ENCODE peak calls at places on chromosomes 13 and 19, in nine cellular contexts. E, U, X, K, C, P, B, V and G are unnamed samples.

GRCh38 chr19:35637165-35637564 is 4.4 kb upstream of the ETV2 start:
- DNase-seq in E (no peak), U (no peak), X (no peak), K (peak; percentile 3), C (no peak), P (no peak), B (no peak), V (no peak), G (no peak)

GRCh38 chr19:29878973-29879654 is 62.9 kb upstream of the URI1 start:
- DNase-seq in E (peak; percentile 16), U (peak; percentile 48), X (peak; percentile 50), K (no peak), C (peak; percentile 91), P (peak; percentile 84), B (peak; percentile 18), V (peak; percentile 48), G (peak; percentile 59)

GRCh38 chr19:3543150-3544053 is 4.4 kb downstream of the TEKTIP1 start:
- DNase-seq in E (no peak), U (no peak), X (no peak), K (no peak), C (no peak), P (no peak), B (no peak), V (no peak), G (no peak)

GRCh38 chr19:38055040-38055439 is 148.0 kb downstream of the SIPA1L3 start:
- DNase-seq in E (no peak), U (no peak), X (peak; percentile 53), K (no peak), C (no peak), P (no peak), B (peak; percentile 36), V (no peak), G (no peak)

GRCh38 chr19:36688058-36688457 is 646 bp downstream of the ZNF567 start:
- DNase-seq in E (no peak), U (no peak), X (no peak), K (no peak), C (no peak), P (peak; percentile 10), B (no peak), V (no peak), G (no peak)

GRCh38 chr13:38566526-38566925 is 120.4 kb upstream of the FREM2 start:
- DNase-seq in E (no peak), U (no peak), X (no peak), K (peak; percentile 39), C (peak; percentile 21), P (no peak), B (no peak), V (no peak), G (no peak)

GRCh38 chr19:13079542-13079986 is 23.1 kb downstream of the LYL1 start:
- DNase-seq in E (no peak), U (no peak), X (no peak), K (peak; percentile 80), C (peak; percentile 66), P (peak; percentile 62), B (no peak), V (no peak), G (no peak)

GRCh38 chr13:78659450-78660110 is 625 bp upstream of the OBI1 start:
- DNase-seq in E (peak; percentile 5), U (no peak), X (no peak), K (no peak), C (peak; percentile 24), P (peak; percentile 16), B (no peak), V (no peak), G (no peak)

GRCh38 chr19:55485439-55486011 is 537 bp downstream of the NAT14 start:
- DNase-seq in E (peak; percentile 58), U (no peak), X (no peak), K (no peak), C (no peak), P (peak; percentile 28), B (no peak), V (no peak), G (no peak)

GRCh38 chr19:40600086-40600917 is 867 bp upstream of the LTBP4 start:
- DNase-seq in E (no peak), U (no peak), X (peak; percentile 57), K (no peak), C (no peak), P (no peak), B (peak; percentile 23), V (no peak), G (no peak)

GRCh38 chr19:41930926-41931592 is 2.8 kb upstream of the ERFL start:
- DNase-seq in E (peak; percentile 58), U (no peak), X (peak; percentile 87), K (no peak), C (no peak), P (peak; percentile 53), B (peak; percentile 51), V (no peak), G (no peak)

GRCh38 chr19:37506387-37507166 is at the start of gene ZNF793:
- DNase-seq in E (peak; percentile 5), U (no peak), X (peak; percentile 93), K (peak; percentile 91), C (peak; percentile 75), P (peak; percentile 80), B (peak; percentile 90), V (no peak), G (no peak)

GRCh38 chr13:20847298-20847697 is 55.2 kb downstream of the XPO4 start:
- DNase-seq in E (no peak), U (no peak), X (peak; percentile 33), K (no peak), C (no peak), P (no peak), B (no peak), V (no peak), G (no peak)

GRCh38 chr13:47184311-47184710 is 287.5 kb upstream of the HTR2A start:
- DNase-seq in E (no peak), U (no peak), X (no peak), K (no peak), C (no peak), P (peak; percentile 61), B (no peak), V (no peak), G (no peak)

GRCh38 chr19:41323023-41323422 is 13.1 kb downstream of the CCDC97 start:
- DNase-seq in E (no peak), U (no peak), X (no peak), K (peak; percentile 51), C (no peak), P (peak; percentile 58), B (no peak), V (no peak), G (no peak)

GRCh38 chr13:95411641-95412040 is 110.4 kb upstream of the ABCC4 start:
- DNase-seq in E (no peak), U (no peak), X (no peak), K (no peak), C (no peak), P (peak; percentile 9), B (no peak), V (no peak), G (no peak)

GRCh38 chr19:2302319-2303208 is 5.4 kb downstream of the LINGO3 start:
- DNase-seq in E (no peak), U (no peak), X (peak; percentile 76), K (peak; percentile 21), C (no peak), P (peak; percentile 70), B (peak; percentile 82), V (no peak), G (no peak)

GRCh38 chr19:58394821-58395219 is 636 bp upstream of the RNF225 start:
- DNase-seq in E (no peak), U (no peak), X (no peak), K (no peak), C (no peak), P (no peak), B (no peak), V (no peak), G (peak; percentile 45)

GRCh38 chr13:78413887-78414553 is 189.3 kb downstream of the POU4F1 start:
- DNase-seq in E (no peak), U (no peak), X (no peak), K (no peak), C (no peak), P (no peak), B (no peak), V (no peak), G (no peak)

DNA sequence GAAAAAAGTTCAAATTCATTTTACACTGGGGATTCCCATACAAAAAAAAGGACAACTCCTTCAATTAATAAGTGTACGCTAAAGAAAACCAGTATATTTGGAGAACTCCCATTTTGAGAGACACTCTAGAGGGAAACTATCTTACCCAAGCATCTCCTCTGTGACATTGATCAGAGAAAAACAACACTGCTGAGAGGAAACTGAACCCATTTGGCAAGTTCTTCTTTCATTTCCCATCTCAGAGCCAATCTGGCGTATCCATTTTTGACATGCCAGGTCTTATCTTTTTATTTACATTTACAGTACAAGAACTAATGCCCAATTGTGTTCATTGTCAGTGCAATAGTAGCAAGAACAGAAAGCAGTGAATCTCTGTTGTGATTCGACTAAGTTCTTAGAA is 30.1 kb downstream of the LIG4 start:
- DNase-seq in E (no peak), U (no peak), X (no peak), K (no peak), C (no peak), P (no peak), B (no peak), V (no peak), G (no peak)
- TF ChIP-seq EZH2phosphoT487 in E (no peak), U (no peak), X (no peak), K (no peak), C (no peak), P (no peak), B (no peak), V (no peak), G (no peak)

DNA sequence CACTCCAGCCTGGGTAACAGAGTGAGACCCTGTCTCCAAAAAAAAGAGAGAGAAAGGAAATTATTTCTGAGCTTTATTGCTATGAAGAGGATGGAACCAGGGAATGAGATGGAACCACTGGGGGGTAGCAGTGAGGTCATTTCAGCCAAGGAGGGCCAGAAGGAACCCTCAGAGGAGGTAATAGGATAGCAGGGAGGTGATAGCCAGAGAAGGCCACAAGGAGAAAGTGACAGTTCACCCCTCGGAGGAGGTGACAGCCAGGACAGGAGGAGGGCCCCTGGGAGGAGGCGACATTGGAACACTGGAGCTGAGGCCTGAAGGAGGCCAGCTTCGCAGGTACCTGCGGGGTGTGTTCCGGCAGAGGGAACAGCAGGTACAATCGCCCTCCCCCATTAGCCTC is 695 bp upstream of the PGPEP1 start:
- DNase-seq in E (peak; percentile 53), U (no peak), X (peak; percentile 74), K (no peak), C (peak; percentile 50), P (peak; percentile 46), B (peak; percentile 29), V (peak; percentile 43), G (peak; percentile 28)
- TF ChIP-seq EZH2phosphoT487 in E (no peak), U (no peak), X (no peak), K (no peak), C (no peak), P (no peak), B (no peak), V (no peak), G (no peak)

DNA sequence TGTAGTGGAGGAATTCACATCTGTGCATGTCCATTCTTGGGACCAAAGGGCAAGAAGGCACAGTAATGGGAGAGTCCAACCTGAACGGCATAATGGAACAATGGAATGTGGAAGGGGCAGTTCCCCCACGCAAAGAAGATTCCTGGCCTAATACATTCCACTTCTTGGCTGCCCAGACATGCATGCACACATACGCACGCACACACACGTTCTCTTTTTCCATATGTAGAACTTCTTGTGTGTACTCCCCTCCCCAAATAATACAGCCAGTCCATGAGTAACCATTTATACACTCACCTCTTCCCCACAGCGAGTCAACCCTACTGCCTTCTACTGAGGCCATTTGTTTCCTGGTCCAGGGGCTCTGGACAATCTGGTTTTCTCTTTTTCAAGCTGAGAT is 6.0 kb upstream of the STK24 start:
- DNase-seq in E (no peak), U (no peak), X (no peak), K (no peak), C (no peak), P (no peak), B (no peak), V (no peak), G (no peak)
- TF ChIP-seq EZH2phosphoT487 in E (no peak), U (no peak), X (no peak), K (no peak), C (no peak), P (no peak), B (no peak), V (no peak), G (no peak)

GRCh38 chr19:10230904-10231623 is at the start of gene S1PR2:
- DNase-seq in E (peak; percentile 89), U (peak; percentile 49), X (peak; percentile 91), K (peak; percentile 94), C (peak; percentile 97), P (peak; percentile 91), B (peak; percentile 93), V (peak; percentile 87), G (peak; percentile 59)
- TF ChIP-seq EZH2phosphoT487 in E (no peak), U (no peak), X (no peak), K (no peak), C (no peak), P (no peak), B (no peak), V (no peak), G (no peak)